ENCODE peak calls at places on chromosomes 7 and 10, in four cellular contexts. U is cardiac fibroblast, Z is RWPE1, Y is choroid plexus epithelial cell. O is an unnamed sample.

GRCh38 chr10:110431659-110432058 is 66.0 kb upstream of the DUSP5 start:
- DNase-seq in Y (no peak), U (no peak), Z (no peak), O (no peak)

GRCh38 chr10:33254556-33255160 is 79.8 kb downstream of the NRP1 start:
- DNase-seq in Z (no peak), Y (no peak), U (no peak), O (no peak)

GRCh38 chr10:11913184-11913641 is 90.1 kb downstream of the PROSER2 start:
- DNase-seq in Y (peak), Z (no peak), U (no peak), O (no peak)

GRCh38 chr7:113128028-113128427 is 9.7 kb upstream of the SMIM30 start:
- DNase-seq in Z (peak), U (peak), Y (no peak), O (no peak)

GRCh38 chr10:35423505-35424306 is 87.4 kb downstream of the CCNY start:
- DNase-seq in Y (peak), U (peak), Z (peak), O (no peak)

GRCh38 chr7:602341-603141 is 82.9 kb upstream of the PDGFA start:
- DNase-seq in Y (no peak), Z (no peak), U (no peak), O (no peak)

GRCh38 chr7:85630904-85631582 is 444.2 kb upstream of the SEMA3D start:
- DNase-seq in Y (peak), Z (no peak), U (peak), O (no peak)

GRCh38 chr7:35613150-35613549 is 81.8 kb downstream of the HERPUD2 start:
- DNase-seq in Z (no peak), U (no peak), Y (peak), O (no peak)

GRCh38 chr7:116316838-116317612 is 106.7 kb downstream of the TES start:
- DNase-seq in U (peak), Z (peak), Y (peak), O (peak)

GRCh38 chr7:24963218-24963617 is 16.8 kb downstream of the OSBPL3 start:
- DNase-seq in Z (no peak), Y (peak), U (peak), O (no peak)

GRCh38 chr7:115297651-115298050 is 375.8 kb downstream of the MDFIC start:
- DNase-seq in U (peak), Z (peak), Y (peak), O (peak)

GRCh38 chr10:76553700-76554470 is 1083.7 kb downstream of the KCNMA1 start:
- DNase-seq in Z (no peak), Y (no peak), U (no peak), O (no peak)

GRCh38 chr7:69775231-69775771 is 177.0 kb downstream of the AUTS2 start:
- DNase-seq in Z (no peak), Y (peak), U (peak), O (no peak)

GRCh38 chr7:30575910-30576309 is 18.8 kb upstream of the GARS1 start:
- DNase-seq in Y (no peak), Z (no peak), U (no peak), O (no peak)

GRCh38 chr7:1902231-1902855 is 232.3 kb downstream of the ELFN1 start:
- DNase-seq in Z (no peak), Y (no peak), U (no peak), O (no peak)

GRCh38 chr10:132322621-132323048 is 9.4 kb upstream of the LRRC27 start:
- DNase-seq in U (peak), Z (peak), Y (peak), O (no peak)
- TF ChIP-seq CTCF in U (peak), Z (no peak), Y (peak), O (no peak)

GRCh38 chr7:4015371-4015770 is 666.7 kb upstream of the FOXK1 start:
- DNase-seq in Z (no peak), Y (no peak), U (no peak), O (no peak)

GRCh38 chr7:4017785-4018184 is 664.3 kb upstream of the FOXK1 start:
- DNase-seq in Z (no peak), U (no peak), Y (no peak), O (no peak)

GRCh38 chr7:4018917-4019316 is 663.2 kb upstream of the FOXK1 start:
- DNase-seq in Z (no peak), U (no peak), Y (no peak), O (no peak)

GRCh38 chr7:4015996-4016395 is 666.1 kb upstream of the FOXK1 start:
- DNase-seq in Z (no peak), U (no peak), Y (no peak), O (no peak)

DNA sequence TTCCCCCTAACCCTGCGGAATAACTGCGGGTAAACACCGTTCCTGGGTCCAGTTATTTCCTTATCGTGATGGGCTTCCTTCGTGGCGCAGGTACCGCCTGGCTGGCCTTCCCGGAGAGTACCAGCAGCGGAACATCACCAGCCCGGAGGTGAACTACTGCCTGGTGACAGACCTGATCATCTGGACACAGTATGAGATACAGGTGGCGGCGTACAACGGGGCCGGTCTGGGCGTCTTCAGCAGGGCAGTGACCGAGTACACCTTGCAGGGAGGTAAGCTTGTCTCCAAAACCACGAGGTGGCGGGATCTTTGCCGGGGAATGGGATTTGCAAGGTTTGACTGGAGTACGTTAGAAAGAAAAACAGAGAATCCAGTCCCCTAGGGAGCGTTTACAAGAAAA is 665.0 kb upstream of the FOXK1 start:
- DNase-seq in U (no peak), Z (no peak), Y (no peak), O (no peak)
- TF ChIP-seq CTCF in U (no peak), Z (no peak), Y (no peak), O (no peak)

GRCh38 chr7:7739204-7739603 is 20.8 kb upstream of the RPA3 start:
- DNase-seq in Y (peak), Z (no peak), U (no peak), O (no peak)

GRCh38 chr7:7745258-7745657 is 26.9 kb upstream of the RPA3 start:
- DNase-seq in Z (no peak), Y (no peak), U (no peak), O (no peak)

GRCh38 chr7:7739718-7740355 is 21.4 kb upstream of the RPA3 start:
- DNase-seq in U (no peak), Z (no peak), Y (no peak), O (no peak)

GRCh38 chr7:7738622-7739021 is 20.2 kb upstream of the RPA3 start:
- DNase-seq in Z (no peak), Y (no peak), U (no peak), O (no peak)

GRCh38 chr7:7742223-7742622 is 23.8 kb upstream of the RPA3 start:
- DNase-seq in Z (no peak), U (no peak), Y (no peak), O (no peak)
- TF ChIP-seq CTCF in Z (no peak), U (no peak), Y (no peak), O (no peak)

GRCh38 chr10:59465089-59465488 is 102.7 kb upstream of the FAM13C start:
- DNase-seq in U (peak), Y (peak), Z (peak), O (peak)
- TF ChIP-seq CTCF in U (peak), Y (peak), Z (no peak), O (no peak)

GRCh38 chr10:24989867-24990266 is 26.1 kb downstream of the ENKUR start:
- DNase-seq in Y (peak), Z (no peak), U (peak), O (no peak)
- TF ChIP-seq CTCF in Y (peak), Z (peak), U (no peak), O (no peak)

DNA sequence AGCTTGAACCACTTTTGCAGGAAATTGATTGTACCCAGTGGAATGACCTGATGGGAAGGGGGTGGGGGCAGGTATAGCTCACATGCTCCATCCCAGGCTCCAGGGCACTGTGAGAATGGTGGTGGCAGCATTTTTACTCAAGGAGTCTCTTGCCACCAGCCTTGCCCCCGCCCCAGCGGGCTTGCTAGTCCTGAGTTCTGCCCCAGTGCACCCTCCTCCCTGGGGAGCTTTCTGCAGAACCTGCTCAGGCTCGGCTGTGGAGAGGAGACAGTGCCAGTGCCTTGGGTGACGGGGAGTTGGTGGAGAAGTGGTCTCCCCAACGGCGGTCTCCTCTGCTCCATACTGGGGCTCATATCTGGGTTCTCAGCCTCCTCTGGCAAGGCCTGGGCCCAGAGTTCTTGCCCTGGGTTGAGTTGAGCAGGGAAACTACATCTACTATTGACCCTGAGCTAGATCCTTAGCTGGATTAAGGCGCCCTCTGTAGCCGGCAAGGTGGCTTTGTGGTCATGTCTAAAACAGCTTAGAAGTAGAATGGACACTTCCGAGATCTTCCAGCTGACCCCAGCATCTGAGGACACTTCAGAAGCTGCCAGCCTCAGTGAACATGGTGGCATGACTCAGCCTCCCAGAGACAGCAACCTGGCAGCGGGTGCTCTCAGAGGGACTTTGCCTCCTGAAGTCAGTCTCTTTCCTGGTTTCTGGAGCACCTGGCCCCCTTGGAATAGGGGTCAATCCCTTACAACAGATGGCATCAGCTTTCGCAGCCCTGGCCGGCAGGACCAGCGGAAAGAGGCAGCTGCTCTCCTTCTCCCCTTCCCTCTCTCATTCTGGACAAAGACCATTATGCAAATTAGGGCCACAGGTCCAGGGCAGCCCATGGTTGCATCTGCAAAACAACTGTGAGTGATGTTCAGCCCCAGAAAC is 363.4 kb upstream of the MKI67 start:
- DNase-seq in U (no peak), Z (no peak), Y (no peak), O (no peak)
- TF ChIP-seq CTCF in U (no peak), Z (no peak), Y (no peak), O (no peak)

GRCh38 chr7:45617166-45617565 is 43.0 kb downstream of the ADCY1 start:
- DNase-seq in Y (no peak), Z (no peak), U (no peak), O (no peak)
- TF ChIP-seq CTCF in Y (no peak), Z (no peak), U (no peak), O (no peak)

DNA sequence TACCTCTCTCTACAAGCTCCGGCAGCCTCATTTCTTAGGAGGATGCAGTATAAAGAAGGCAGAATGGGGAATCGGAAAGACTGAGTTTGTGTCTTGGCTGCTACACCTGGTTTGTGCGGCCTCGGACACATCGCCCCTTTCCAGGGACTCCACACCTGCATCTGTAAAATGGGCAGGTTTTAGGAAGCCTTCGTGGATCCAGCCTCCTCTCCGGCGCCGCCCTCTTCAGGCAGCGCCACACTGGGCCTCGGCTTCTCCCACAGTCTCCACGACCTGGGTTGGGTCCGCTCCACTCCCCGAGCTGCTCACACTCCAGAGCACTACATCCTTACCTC is 341 bp downstream of the GOT1 start:
- DNase-seq in Y (no peak), U (no peak), Z (no peak), O (no peak)
- TF ChIP-seq CTCF in Y (peak), U (no peak), Z (no peak), O (no peak)

DNA sequence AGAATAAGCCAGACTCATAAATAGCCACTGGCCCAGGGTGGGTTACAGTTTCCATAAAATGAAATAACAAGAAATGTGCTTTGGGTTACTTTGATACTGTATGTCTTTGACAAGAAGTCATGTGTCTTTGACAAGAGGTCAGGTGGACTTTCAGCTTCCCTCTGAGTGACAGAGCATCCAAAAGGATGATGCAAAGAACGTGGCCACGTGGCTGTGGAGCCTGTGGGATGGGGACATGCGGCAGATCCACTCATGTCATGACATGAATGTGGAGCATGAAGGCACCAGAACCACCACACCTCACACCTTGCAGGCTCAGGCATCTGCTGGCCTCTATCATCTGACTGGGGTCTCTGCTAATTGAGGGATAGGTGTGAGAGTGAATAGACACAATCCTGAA is 37.1 kb upstream of the CUX1 start:
- DNase-seq in Z (no peak), U (no peak), Y (no peak), O (no peak)
- TF ChIP-seq CTCF in Z (no peak), U (no peak), Y (no peak), O (no peak)